ENCODE peak calls at places on chromosome 19, in nine cellular contexts. A, J, F, Q, R, O, D, V and K are unnamed samples.

GRCh38 chr19:39111593-39112199 is 13.9 kb upstream of the PAK4 start:
- DNase-seq in F (no peak), V (no peak), Q (no peak), O (no peak), D (no peak), A (no peak), R (peak; percentile 47), J (no peak), K (peak; percentile 54)

GRCh38 chr19:40672038-40672437 is 18.4 kb downstream of the NUMBL start:
- DNase-seq in R (no peak), J (no peak), D (no peak), O (no peak), F (no peak), Q (no peak), A (no peak), V (no peak), K (no peak)

GRCh38 chr19:16435999-16436650 is 35.6 kb downstream of the EPS15L1 start:
- DNase-seq in Q (no peak), D (no peak), A (peak; percentile 54), R (no peak), O (no peak), F (no peak), J (peak; percentile 29), V (no peak), K (no peak)

GRCh38 chr19:42095814-42096230 is 19.9 kb downstream of the ZNF574 start:
- DNase-seq in D (no peak), V (peak; percentile 29), A (no peak), R (no peak), J (no peak), F (peak; percentile 73), O (no peak), Q (no peak), K (no peak)

GRCh38 chr19:35223856-35224505 is 4.6 kb downstream of the FAM187B start:
- DNase-seq in V (no peak), J (peak; percentile 86), D (no peak), F (no peak), Q (no peak), R (no peak), A (no peak), O (no peak), K (peak; percentile 13)

GRCh38 chr19:58440556-58440955 is 603 bp upstream of the ZNF132 start:
- DNase-seq in J (no peak), D (no peak), Q (no peak), V (no peak), F (no peak), A (no peak), R (no peak), O (no peak), K (no peak)

GRCh38 chr19:56837892-56838679 is 2.4 kb downstream of the PEG3 start:
- DNase-seq in Q (no peak), R (no peak), O (peak; percentile 22), V (peak; percentile 22), F (peak; percentile 91), J (no peak), A (peak; percentile 32), D (no peak), K (peak; percentile 92)

GRCh38 chr19:4636151-4636717 is 3.1 kb upstream of the TNFAIP8L1 start:
- DNase-seq in Q (peak; percentile 23), O (peak; percentile 65), D (peak; percentile 85), J (peak; percentile 35), A (peak; percentile 51), R (peak; percentile 29), V (peak; percentile 87), F (peak; percentile 88), K (peak; percentile 73)

GRCh38 chr19:275958-276646 is 15.1 kb downstream of the PLPP2 start:
- DNase-seq in V (no peak), A (no peak), R (no peak), J (no peak), F (no peak), O (no peak), D (no peak), Q (no peak), K (no peak)

GRCh38 chr19:1956868-1957492 is 16.0 kb downstream of the CSNK1G2 start:
- DNase-seq in A (no peak), J (no peak), F (peak; percentile 63), D (no peak), V (no peak), Q (no peak), O (no peak), R (no peak), K (no peak)

GRCh38 chr19:33954686-33955085 is 158.0 kb downstream of the KCTD15 start:
- DNase-seq in R (no peak), V (no peak), J (no peak), A (no peak), Q (no peak), D (no peak), F (no peak), O (no peak), K (no peak)